ENCODE peak calls at places on chromosomes 16 and 17, in six cellular contexts. S is DND-41, W is A549, F is tibial artery, Q is spleen, P is lung. V is an unnamed sample.

GRCh38 chr16:53504665-53505064 is 1.7 kb upstream of the AKTIP start:
- DNase-seq in F (no peak), Q (peak; percentile 70), P (no peak), S (no peak), W (no peak), V (no peak)

GRCh38 chr16:25544294-25544693 is 147.5 kb upstream of the HS3ST4 start:
- DNase-seq in S (no peak), Q (no peak), P (no peak), W (no peak), F (no peak), V (no peak)

GRCh38 chr17:55986817-55987216 is 166.5 kb upstream of the ANKFN1 start:
- DNase-seq in S (no peak), W (no peak), Q (no peak), P (no peak), F (no peak), V (no peak)

GRCh38 chr16:88375236-88376052 is 7.3 kb upstream of the ZNF469 start:
- DNase-seq in Q (peak; percentile 27), F (no peak), W (no peak), S (no peak), P (no peak), V (no peak)

GRCh38 chr17:47894498-47895253 is 1.4 kb upstream of the SP2 start:
- DNase-seq in P (no peak), S (no peak), F (no peak), W (no peak), Q (no peak), V (no peak)

GRCh38 chr17:32596666-32597065 is 109.9 kb downstream of the CDK5R1 start:
- DNase-seq in Q (no peak), W (peak; percentile 10), F (no peak), S (no peak), P (no peak), V (no peak)

GRCh38 chr17:27545562-27546229 is 85.3 kb upstream of the LGALS9 start:
- DNase-seq in P (no peak), W (no peak), F (no peak), Q (peak; percentile 28), S (no peak), V (peak; percentile 76)

GRCh38 chr16:49800876-49801275 is 55.0 kb downstream of the ZNF423 start:
- DNase-seq in Q (no peak), W (no peak), P (no peak), S (no peak), F (no peak), V (no peak)

GRCh38 chr17:81002409-81003361 is 11.0 kb downstream of the CHMP6 start:
- DNase-seq in Q (peak; percentile 39), S (no peak), F (peak; percentile 52), W (no peak), P (no peak), V (no peak)

GRCh38 chr17:349666-350065 is 2.9 kb downstream of the RPH3AL start:
- DNase-seq in P (no peak), S (no peak), W (no peak), F (no peak), Q (no peak), V (no peak)
- H3K4me3 ChIP-seq in P (no peak overlapping the region), S (no peak overlapping the region), W (peak overlapping the region; percentile 3), F (no peak overlapping the region), Q (no peak overlapping the region), V (no peak overlapping the region)

DNA sequence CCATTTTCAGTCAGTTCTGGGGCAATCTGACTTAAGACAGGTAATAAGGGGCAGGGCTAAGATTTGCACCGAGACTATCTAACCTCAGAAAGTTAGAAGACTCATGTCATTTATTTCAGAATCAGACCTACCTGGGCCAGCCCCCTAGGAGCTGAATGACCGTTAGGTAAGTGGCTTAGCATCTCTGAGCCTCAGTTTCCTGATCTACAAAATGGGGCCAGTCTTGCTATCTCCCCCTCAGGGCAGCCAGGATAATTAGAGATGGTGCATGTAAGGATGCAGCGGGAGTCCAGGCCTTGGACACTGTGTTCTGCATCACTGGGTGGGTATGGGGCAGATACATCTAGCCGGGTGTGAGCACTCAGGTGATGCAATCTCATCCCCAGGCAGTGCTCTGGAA is 10.4 kb upstream of the METTL22 start:
- DNase-seq in W (no peak), S (no peak), Q (no peak), F (no peak), P (no peak), V (no peak)
- H3K4me3 ChIP-seq in W (no peak overlapping the region), S (no peak overlapping the region), Q (no peak overlapping the region), F (no peak overlapping the region), P (no peak overlapping the region), V (no peak overlapping the region)

DNA sequence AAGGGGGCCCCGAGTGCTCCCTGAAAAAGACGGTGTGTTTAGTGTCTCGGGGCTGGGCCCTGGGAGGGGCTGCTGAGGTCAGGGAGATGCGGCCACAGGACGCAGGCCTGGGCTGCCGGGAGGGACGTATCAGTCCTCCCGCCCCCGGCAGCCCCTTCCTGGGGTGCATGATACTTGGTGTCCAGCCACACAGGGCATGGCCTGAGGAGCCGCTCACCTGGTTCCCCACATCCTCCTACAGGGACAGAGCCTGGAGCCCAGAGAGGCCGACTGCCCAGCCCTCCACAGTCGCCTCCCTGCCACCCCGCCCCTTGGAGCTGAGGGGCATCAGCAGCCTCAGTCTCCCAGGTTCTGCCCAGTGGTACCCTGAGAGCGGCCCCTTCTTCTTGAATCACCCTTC is 12.0 kb upstream of the DEF8 start:
- DNase-seq in W (no peak), F (no peak), P (no peak), S (no peak), Q (no peak), V (no peak)
- H3K4me3 ChIP-seq in W (no peak overlapping the region), F (no peak overlapping the region), P (no peak overlapping the region), S (no peak overlapping the region), Q (no peak overlapping the region), V (no peak overlapping the region)

GRCh38 chr16:87178177-87178863 is 138.9 kb downstream of the C16orf95 start:
- DNase-seq in Q (no peak), W (no peak), P (no peak), F (no peak), S (no peak), V (no peak)
- H3K4me3 ChIP-seq in Q (no peak overlapping the region), W (no peak overlapping the region), P (no peak overlapping the region), F (no peak overlapping the region), S (no peak overlapping the region), V (no peak overlapping the region)

DNA sequence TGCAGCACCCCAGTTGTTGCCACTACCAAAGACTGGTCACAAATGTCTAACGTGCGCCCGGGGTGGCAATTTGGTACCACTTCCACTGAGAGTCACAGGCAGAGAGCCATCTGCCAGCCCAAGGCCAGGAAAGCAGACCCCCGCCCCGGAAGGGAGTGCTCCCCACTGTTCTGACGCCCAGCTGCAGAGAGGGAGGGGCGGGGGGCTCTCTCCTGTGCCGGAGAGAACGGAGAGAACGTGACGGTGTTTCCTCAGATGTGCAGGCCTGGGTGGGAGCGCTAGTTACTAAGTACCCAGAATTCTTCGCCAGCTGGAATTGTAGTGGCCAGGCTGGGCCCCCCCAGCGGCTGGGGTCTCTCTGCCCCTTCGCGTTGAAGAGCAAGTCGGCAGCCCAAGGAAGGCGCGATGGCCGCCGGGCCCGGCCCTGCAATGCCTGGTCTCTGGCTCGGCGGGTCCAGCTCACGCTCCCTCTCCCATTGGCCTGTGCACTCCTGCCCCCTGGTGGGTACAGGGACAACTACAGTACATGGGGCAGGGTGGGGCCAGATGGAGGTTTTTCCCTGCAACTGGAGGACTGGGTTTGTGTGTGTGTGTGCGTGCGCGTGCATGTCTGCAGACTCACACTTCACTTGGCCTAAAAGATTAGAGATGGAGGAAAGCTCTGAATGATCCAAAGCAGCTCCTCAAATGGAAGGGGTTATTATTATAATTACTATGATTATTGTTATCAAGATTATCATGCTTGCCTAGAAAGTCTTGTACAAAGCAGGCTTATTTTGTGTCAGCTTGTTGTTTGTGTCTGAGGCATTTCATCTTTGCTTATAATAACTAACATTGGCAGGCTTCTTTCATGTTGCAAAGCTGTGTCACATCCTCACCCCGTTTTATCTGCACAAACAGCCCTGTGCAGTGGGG is 107.1 kb downstream of the AMFR start:
- DNase-seq in S (peak; percentile 74), Q (peak; percentile 93), F (peak; percentile 82), P (peak; percentile 85), W (peak; percentile 66), V (peak; percentile 83)
- H3K4me3 ChIP-seq in S (no peak overlapping the region), Q (no peak overlapping the region), F (peak overlapping the region; percentile 35), P (no peak overlapping the region), W (no peak overlapping the region), V (no peak overlapping the region)

DNA sequence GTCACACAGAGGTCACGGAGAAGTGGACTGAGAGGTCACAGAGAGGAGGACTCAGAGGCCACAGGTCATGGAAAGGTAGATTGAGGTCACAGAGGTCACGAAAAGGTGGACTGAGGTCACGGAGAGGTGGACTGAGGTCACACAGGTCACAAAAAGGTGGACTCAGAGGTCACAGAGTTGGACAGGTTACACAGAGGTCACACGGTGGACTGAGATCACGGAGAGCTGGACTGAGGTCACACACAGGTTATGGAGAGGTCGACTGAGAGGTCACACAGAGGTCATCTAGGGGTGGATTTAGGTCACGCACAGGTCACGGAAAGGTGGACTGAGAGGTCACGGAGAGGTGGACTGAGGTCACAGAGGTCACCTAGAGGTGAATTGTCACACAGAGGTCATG is 27.0 kb upstream of the JPT2 start:
- DNase-seq in P (no peak), Q (no peak), S (no peak), W (no peak), F (no peak), V (no peak)
- H3K4me3 ChIP-seq in P (no peak overlapping the region), Q (no peak overlapping the region), S (no peak overlapping the region), W (no peak overlapping the region), F (no peak overlapping the region), V (no peak overlapping the region)

GRCh38 chr17:72474243-72474642 is 353.4 kb downstream of the SOX9 start:
- DNase-seq in F (no peak), Q (no peak), S (no peak), P (no peak), W (no peak), V (no peak)
- H3K4me3 ChIP-seq in F (no peak overlapping the region), Q (no peak overlapping the region), S (no peak overlapping the region), P (no peak overlapping the region), W (no peak overlapping the region), V (no peak overlapping the region)

V was measured in Caco-2.